ENCODE peak calls at places on chromosomes 3 and 15, in four cellular contexts. C is WTC11, I is K562, Y is HepG2. A is an unnamed sample.
A peak's percentile ranks its signal among the peaks of the same experiment; 100 is the strongest.

GRCh38 chr3:184788751-184789150 is 23.2 kb upstream of the VPS8 start:
- DNase-seq in C (no peak), I (no peak), Y (no peak), A (no peak)

GRCh38 chr15:56814429-56814828 is 81.1 kb upstream of the ZNF280D start:
- DNase-seq in Y (no peak), C (no peak), I (no peak), A (no peak)

GRCh38 chr3:175214210-175214609 is 355.1 kb downstream of the NAALADL2 start:
- DNase-seq in Y (no peak), I (no peak), C (no peak), A (no peak)

GRCh38 chr15:25238126-25238525 is 200.7 kb downstream of the UBE3A start:
- DNase-seq in C (no peak), Y (no peak), I (no peak), A (no peak)

GRCh38 chr3:127988770-127989518 is 63.3 kb upstream of the SEC61A1 start:
- DNase-seq in Y (no peak), C (no peak), I (no peak), A (no peak)

GRCh38 chr3:194395767-194396527 is 3.1 kb downstream of the GP5 start:
- DNase-seq in C (peak; percentile 45), I (peak; percentile 65), Y (peak; percentile 35), A (no peak)

GRCh38 chr3:67819447-67819846 is 165.0 kb upstream of the SUCLG2 start:
- DNase-seq in Y (no peak), C (no peak), I (no peak), A (no peak)

GRCh38 chr3:66396161-66396760 is 104.6 kb downstream of the LRIG1 start:
- DNase-seq in C (no peak), Y (no peak), I (no peak), A (no peak)

GRCh38 chr15:88375234-88375926 is 91.8 kb downstream of the MRPL46 start:
- DNase-seq in I (no peak), Y (no peak), C (no peak), A (no peak)

DNA sequence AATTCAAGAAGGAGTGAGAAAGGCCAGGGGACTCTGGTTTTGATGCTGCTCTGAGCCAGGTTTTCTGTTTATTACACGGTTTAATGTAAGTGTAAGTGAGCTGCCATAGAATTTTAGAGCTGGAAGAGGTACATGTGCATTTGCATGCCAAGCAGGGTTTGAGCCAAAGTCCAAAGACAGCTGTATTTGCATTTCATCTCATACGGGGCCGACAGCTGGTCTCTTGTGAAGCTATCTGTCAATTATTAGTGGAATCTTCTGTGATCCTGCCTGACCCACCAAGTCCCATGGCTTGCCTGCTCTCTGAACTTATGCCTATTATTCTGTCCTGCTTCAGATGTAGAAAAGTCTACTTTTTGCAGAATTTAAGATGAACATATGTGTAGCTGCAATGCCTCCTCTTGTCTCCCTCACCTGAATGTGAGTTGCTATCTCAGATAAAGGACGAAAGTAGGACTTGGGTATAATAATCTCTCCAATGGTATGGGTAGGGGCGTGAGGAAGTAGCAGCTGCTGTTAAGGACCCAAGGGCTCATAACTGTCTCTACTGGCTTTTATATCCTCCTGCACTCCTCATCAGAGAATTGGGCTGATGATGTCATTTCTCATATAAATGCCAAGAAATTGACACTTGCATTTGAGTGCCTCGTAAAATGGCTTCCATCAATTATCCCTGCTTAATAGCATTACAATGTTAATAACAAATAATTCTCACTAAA is 160.1 kb downstream of the SQOR start:
- DNase-seq in C (no peak), I (no peak), Y (peak; percentile 85), A (no peak)
- TF ChIP-seq NR2C2 in C (no peak), I (no peak), Y (no peak), A (no peak)

DNA sequence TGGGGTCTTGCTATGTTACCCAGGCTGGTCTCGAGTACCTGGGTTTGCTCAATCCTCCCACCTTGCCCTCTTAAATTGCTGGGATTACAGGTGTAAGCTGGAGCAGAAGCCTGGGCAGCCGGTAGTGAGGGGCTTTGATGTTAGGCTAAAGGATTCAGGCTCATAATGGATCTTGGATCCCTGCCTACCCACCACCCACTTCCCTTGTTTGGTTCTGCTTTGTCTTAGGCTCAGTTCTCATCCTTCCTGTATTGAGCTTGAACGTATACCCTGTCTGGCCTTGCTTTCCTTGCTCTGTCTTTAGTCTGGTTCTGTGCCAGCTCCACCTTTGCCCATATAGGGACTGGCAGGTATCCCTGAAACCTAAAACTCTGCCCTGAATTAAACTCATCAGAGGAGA is 1.7 kb downstream of the PPCDC start:
- DNase-seq in I (no peak), C (no peak), Y (no peak), A (no peak)
- TF ChIP-seq NR2C2 in I (no peak), C (no peak), Y (no peak), A (no peak)

GRCh38 chr15:40436116-40436891 is 4.4 kb upstream of the BAHD1 start:
- DNase-seq in I (peak; percentile 87), Y (no peak), C (peak; percentile 47), A (no peak)
- TF ChIP-seq NR2C2 in I (no peak), Y (no peak), C (no peak), A (no peak)

DNA sequence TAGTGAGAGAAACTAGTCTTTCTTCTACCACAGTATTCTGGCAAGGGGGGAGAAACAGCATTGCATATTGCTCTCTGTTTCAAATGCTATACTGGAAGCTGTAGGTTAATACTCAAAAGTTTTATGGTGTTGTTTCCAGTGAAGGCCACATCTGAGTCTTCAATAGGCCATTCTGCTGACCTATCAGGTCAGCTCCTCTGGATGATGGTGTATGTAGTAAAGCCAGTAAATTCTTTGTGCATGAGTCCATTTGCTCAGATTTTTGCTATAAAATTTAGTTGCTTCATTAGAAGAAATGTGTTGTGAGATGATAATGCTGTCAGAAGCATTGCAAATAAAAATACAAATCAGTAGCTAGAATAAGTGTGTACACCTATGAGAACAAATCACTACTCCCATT is 64.9 kb upstream of the RBMS3 start:
- DNase-seq in Y (no peak), C (no peak), I (no peak), A (no peak)
- TF ChIP-seq NR2C2 in Y (no peak), C (no peak), I (no peak), A (no peak)

DNA sequence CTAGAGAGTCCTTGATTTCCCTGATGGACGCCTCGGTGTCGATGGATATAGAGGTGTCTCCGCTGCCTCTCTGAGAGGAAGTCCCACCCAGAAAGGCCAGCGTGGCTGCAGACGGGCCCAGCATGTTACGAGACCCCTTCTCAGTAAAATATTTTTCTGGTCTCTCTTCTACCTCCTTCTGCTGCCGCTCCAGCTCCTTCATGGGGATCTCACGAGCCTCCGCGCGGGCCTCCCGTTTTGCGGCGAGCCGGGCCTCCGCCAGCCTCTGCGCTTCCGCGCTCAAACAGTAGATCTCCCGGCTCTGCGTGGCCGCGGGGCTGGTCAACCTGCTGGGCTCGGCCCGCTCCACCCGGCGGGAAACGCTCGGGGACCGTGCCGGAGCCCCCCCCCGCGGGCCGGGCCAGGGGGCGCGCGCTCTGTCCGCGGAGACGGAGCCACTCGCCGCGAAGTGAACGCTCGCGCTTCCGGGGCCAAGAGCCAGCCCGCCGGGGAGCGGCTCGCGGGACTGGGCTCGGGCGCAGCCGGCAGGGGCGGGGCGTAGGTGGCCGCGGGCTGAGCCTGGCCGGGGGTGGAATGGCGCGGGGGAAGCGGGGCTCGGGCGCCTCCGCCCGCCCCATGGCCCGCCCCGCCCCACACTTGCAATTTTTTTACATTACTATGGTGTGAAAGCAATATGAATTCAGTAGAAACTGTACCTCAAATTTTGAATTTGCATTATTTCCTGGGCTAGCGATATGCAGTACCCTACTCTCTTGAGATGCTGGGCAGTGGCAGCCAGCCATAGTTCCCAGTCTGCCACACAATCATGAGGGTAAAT is 10.2 kb upstream of the KCNMB3 start:
- DNase-seq in I (peak; percentile 93), C (peak; percentile 71), Y (peak; percentile 37), A (no peak)
- TF ChIP-seq NR2C2 in I (no peak), C (no peak), Y (no peak), A (no peak)

DNA sequence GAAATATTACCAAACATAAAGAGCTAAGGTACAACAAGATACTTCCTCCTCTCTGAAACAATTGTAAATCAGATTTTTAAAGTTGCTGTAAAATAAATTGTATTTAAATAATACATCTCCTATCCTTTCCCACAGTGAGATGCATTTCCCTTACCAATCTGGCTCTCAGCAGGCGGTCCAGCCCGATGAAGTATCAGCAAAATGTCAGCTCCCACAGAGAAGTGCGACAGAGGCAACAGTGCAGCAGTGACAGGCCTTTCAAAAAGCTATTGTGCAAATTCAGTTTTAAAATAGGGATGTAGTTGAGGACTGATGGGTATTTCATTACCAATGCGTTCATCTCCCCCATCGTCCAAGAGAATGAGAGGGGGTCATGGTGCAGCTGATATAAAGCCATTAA is 733.2 kb upstream of the GOLIM4 start:
- DNase-seq in C (peak; percentile 39), Y (no peak), I (no peak), A (no peak)
- TF ChIP-seq NR2C2 in C (no peak), Y (no peak), I (no peak), A (no peak)

GRCh38 chr15:70470556-70471191 is 292.7 kb downstream of the UACA start:
- DNase-seq in I (no peak), Y (no peak), C (no peak), A (no peak)
- TF ChIP-seq NR2C2 in I (no peak), Y (no peak), C (no peak), A (no peak)

DNA sequence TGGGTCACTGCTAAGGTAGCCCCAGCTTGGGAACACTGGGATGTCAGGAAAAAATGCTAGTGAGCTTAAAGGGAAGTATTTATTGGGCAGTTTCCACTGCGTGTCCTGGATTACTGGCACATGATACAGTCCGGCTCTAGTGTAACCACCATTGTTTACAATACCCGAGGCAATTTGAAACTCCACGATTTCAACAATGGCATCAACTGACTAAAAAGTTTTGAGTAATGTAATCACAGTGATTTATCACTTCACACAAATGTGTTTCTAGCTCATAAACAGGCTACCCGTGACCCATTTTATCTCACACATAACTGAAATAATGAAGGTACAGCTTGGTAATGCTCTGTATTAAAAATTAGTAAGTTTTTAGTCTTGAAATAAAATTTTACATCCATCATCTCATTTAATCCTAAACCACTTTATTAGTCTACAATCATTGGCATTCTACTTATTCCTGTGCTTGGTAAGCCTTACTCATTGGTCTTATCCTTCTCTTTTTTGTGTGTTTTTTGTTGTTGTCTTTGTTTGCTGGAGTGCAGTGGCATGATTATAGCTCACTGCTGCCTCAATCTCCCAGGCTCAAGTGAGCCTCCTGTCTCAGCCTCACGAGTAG is 7.6 kb downstream of the ZMAT3 start:
- DNase-seq in I (no peak), Y (no peak), C (no peak), A (no peak)
- TF ChIP-seq NR2C2 in I (no peak), Y (no peak), C (no peak), A (no peak)

GRCh38 chr3:81545572-81545971 is 215.9 kb downstream of the GBE1 start:
- DNase-seq in C (no peak), Y (no peak), I (no peak), A (no peak)
- TF ChIP-seq NR2C2 in C (no peak), Y (no peak), I (no peak), A (no peak)

A was measured in GM12878.